ENCODE peak calls at places on chromosomes 3 and 15, in six cellular contexts. H is HCT116, L is GM23338, Y is A549, A is K562, I is Panc1. J is an unnamed sample.

GRCh38 chr3:48607519-48607918 is 1.9 kb downstream of the UQCRC1 start:
- DNase-seq in H (no peak), L (no peak), Y (no peak), A (no peak), I (no peak), J (no peak)

GRCh38 chr3:129040579-129041300 is 19.8 kb upstream of the GP9 start:
- DNase-seq in H (no peak), L (peak; percentile 59), Y (no peak), A (no peak), I (no peak), J (no peak)

GRCh38 chr3:172188511-172188910 is 149.1 kb downstream of the FNDC3B start:
- DNase-seq in H (no peak), L (no peak), Y (no peak), A (no peak), I (no peak), J (no peak)

GRCh38 chr3:195892355-195893120 is 15.8 kb downstream of the TNK2 start:
- DNase-seq in H (no peak), L (no peak), Y (no peak), A (peak; percentile 46), I (no peak), J (no peak)

GRCh38 chr3:110646496-110646895 is 425.1 kb upstream of the NECTIN3 start:
- DNase-seq in H (no peak), L (no peak), Y (no peak), A (no peak), I (no peak), J (no peak)

GRCh38 chr15:69523010-69524001 is 70.7 kb downstream of the RPLP1 start:
- DNase-seq in H (peak; percentile 36), L (peak; percentile 91), Y (peak; percentile 82), A (peak; percentile 66), I (peak; percentile 18), J (peak; percentile 70)

GRCh38 chr3:188323067-188323842 is 169.3 kb downstream of the LPP start:
- DNase-seq in H (no peak), L (no peak), Y (no peak), A (no peak), I (no peak), J (no peak)

GRCh38 chr3:191051037-191051436 is 148.0 kb upstream of the OSTN start:
- DNase-seq in H (peak; percentile 31), L (peak; percentile 67), Y (peak; percentile 7), A (no peak), I (no peak), J (no peak)

GRCh38 chr3:46922871-46923558 is 45.5 kb downstream of the PTH1R start:
- DNase-seq in H (no peak), L (no peak), Y (no peak), A (no peak), I (no peak), J (no peak)

GRCh38 chr3:62882676-62883228 is 7.5 kb upstream of the CADPS start:
- DNase-seq in H (no peak), L (no peak), Y (no peak), A (no peak), I (no peak), J (no peak)

GRCh38 chr3:120646771-120647449 is 35.1 kb downstream of the HGD start:
- DNase-seq in H (no peak), L (no peak), Y (no peak), A (no peak), I (no peak), J (no peak)

GRCh38 chr15:56341201-56341600 is 24.0 kb upstream of the TEX9 start:
- DNase-seq in H (no peak), L (peak; percentile 6), Y (no peak), A (no peak), I (no peak), J (no peak)

GRCh38 chr3:111947179-111947727 is 31.6 kb upstream of the ABHD10 start:
- DNase-seq in H (no peak), L (no peak), Y (no peak), A (no peak), I (no peak), J (no peak)

GRCh38 chr3:77917225-77917624 is 877.3 kb downstream of the ROBO2 start:
- DNase-seq in H (no peak), L (peak; percentile 30), Y (no peak), A (no peak), I (no peak), J (no peak)

GRCh38 chr3:58679974-58680656 is 13.5 kb upstream of the FAM3D start:
- DNase-seq in H (no peak), L (no peak), Y (no peak), A (no peak), I (no peak), J (no peak)

GRCh38 chr15:23912191-23912590 is 225.1 kb upstream of the NDN start:
- DNase-seq in H (no peak), L (peak; percentile 73), Y (no peak), A (no peak), I (no peak), J (no peak)

GRCh38 chr3:48397767-48398681 is 26.0 kb downstream of the FBXW12 start:
- DNase-seq in H (no peak), L (no peak), Y (no peak), A (peak; percentile 1), I (no peak), J (no peak)

GRCh38 chr15:66252411-66253295 is 897 bp downstream of the MEGF11 start:
- DNase-seq in H (peak; percentile 27), L (peak; percentile 78), Y (peak; percentile 51), A (peak; percentile 68), I (no peak), J (no peak)

GRCh38 chr3:120092444-120092843 is 1.8 kb downstream of the GSK3B start:
- DNase-seq in H (no peak), L (no peak), Y (no peak), A (no peak), I (no peak), J (no peak)

GRCh38 chr3:122679467-122680291 is 960 bp upstream of the PARP14 start:
- DNase-seq in H (no peak), L (peak; percentile 32), Y (peak; percentile 10), A (peak; percentile 50), I (no peak), J (no peak)

GRCh38 chr15:34838282-34838681 is 42.9 kb upstream of the ACTC1 start:
- DNase-seq in H (no peak), L (no peak), Y (no peak), A (no peak), I (no peak), J (no peak)

GRCh38 chr3:169627073-169627472 is 36.4 kb downstream of the MECOM start:
- DNase-seq in H (no peak), L (no peak), Y (no peak), A (no peak), I (no peak), J (no peak)

GRCh38 chr3:44066806-44067205 is 174.9 kb upstream of the TOPAZ1 start:
- DNase-seq in H (no peak), L (no peak), Y (no peak), A (no peak), I (no peak), J (no peak)

GRCh38 chr3:11591401-11592266 is 52.1 kb downstream of the VGLL4 start:
- DNase-seq in H (peak; percentile 62), L (peak; percentile 69), Y (no peak), A (no peak), I (no peak), J (no peak)

GRCh38 chr3:160992712-160993111 is 112.4 kb downstream of the B3GALNT1 start:
- DNase-seq in H (no peak), L (no peak), Y (no peak), A (no peak), I (no peak), J (no peak)

GRCh38 chr3:160998581-160998980 is 106.6 kb downstream of the B3GALNT1 start:
- DNase-seq in H (no peak), L (no peak), Y (no peak), A (no peak), I (no peak), J (no peak)

GRCh38 chr3:160999268-160999667 is 105.9 kb downstream of the B3GALNT1 start:
- DNase-seq in H (no peak), L (peak; percentile 9), Y (no peak), A (no peak), I (no peak), J (no peak)

DNA sequence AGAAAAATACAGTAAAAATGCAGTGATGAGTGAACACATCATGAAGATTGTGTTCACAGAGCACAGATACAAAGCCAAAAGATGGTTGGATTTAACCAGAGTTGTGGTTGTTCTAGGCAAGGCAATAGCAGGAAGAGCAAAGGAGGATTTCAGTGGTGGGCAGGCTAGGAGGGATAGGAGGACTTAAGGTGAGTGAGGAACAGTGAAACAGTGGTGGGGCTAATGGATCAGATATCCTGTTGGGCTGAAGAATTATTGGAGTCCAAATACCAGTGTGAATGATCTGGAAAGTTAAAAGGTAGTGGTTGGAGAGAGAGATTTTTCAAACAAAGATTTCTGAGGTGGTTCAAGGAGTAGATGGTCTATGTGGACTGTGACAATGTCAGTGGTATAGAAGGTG is 108.3 kb downstream of the B3GALNT1 start:
- DNase-seq in H (no peak), L (no peak), Y (no peak), A (no peak), I (no peak), J (no peak)
- TF ChIP-seq REST in H (no peak), L (no peak), Y (no peak), A (no peak), I (no peak), J (no peak)

DNA sequence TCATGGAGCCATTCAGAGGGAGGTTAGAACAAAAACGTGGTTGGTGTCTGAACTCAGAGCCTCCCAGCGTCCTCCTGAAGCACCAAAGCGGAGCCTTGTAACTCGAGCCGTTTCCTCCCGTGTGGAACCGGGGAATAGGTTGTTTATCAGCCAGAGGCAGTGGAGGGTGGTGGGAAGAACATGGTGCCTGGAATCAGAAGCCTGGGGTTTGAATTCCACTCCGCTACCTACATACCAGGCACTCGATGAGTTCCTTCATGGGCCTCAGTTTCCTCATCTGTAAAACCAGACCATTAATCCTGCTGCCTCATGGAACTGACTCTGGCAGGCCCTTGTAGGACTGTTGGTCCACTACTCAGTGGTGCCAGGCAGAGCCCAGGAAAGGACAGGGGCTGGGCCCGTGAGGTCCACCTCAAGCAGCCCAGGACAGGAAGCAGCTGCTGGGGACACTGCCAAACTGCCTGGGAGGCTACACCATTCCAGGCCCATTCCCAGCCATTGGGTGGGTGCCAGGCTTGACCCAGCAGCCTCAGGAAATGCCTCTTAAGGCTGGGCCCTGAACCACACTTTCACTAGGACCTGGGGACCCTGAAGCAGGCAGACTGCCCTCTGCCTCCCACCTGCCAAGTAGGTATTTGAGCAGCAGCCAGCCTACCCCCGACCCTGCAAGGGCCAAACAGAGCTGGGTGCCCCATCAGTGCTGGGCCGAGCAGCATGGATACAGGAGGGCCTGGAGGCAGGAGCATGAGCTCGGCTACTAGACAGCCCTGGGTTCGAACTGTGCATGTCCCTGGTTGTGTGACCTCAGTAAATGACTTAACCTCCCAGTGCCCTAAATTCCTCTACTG is 33.4 kb downstream of the PRKCD start:
- DNase-seq in H (no peak), L (peak; percentile 85), Y (no peak), A (no peak), I (no peak), J (no peak)
- TF ChIP-seq REST in H (no peak), L (no peak), Y (no peak), A (no peak), I (no peak), J (no peak)

GRCh38 chr15:70605606-70606410 is 157.6 kb downstream of the UACA start:
- DNase-seq in H (no peak), L (peak; percentile 29), Y (no peak), A (no peak), I (no peak), J (no peak)
- TF ChIP-seq REST in H (no peak), L (no peak), Y (no peak), A (no peak), I (no peak), J (no peak)

GRCh38 chr3:56683122-56683817 is at the start of gene TASOR:
- DNase-seq in H (no peak), L (peak; percentile 88), Y (peak; percentile 84), A (peak; percentile 91), I (no peak), J (peak; percentile 81)
- TF ChIP-seq REST in H (no peak), L (no peak), Y (no peak), A (no peak), I (no peak), J (peak; percentile 3)